ENCODE peak calls at places on chromosomes 12 and 14, in ten cellular contexts. One of them, this sample, is unnamed.

GRCh38 chr12:131390408-131391100 is 320.3 kb upstream of the SFSWAP start:
- DNase-seq in RWPE1: peak
- DNase-seq in GM12864: no peak
- DNase-seq in colonic mucosa: no peak
- DNase-seq in upper lobe of left lung: no peak
- DNase-seq in heart right ventricle: no peak
- DNase-seq in astrocyte of the spinal cord: no peak
- DNase-seq in HFF-Myc: no peak
- DNase-seq in body of pancreas: no peak
- DNase-seq in astrocyte: no peak
- DNase-seq in this sample: no peak

GRCh38 chr14:65230287-65230728 is 128.0 kb upstream of the MAX start:
- DNase-seq in upper lobe of left lung: peak
- DNase-seq in heart right ventricle: peak
- DNase-seq in RWPE1: no peak
- DNase-seq in body of pancreas: peak
- DNase-seq in GM12864: no peak
- DNase-seq in astrocyte: no peak
- DNase-seq in HFF-Myc: no peak
- DNase-seq in astrocyte of the spinal cord: no peak
- DNase-seq in colonic mucosa: no peak
- DNase-seq in this sample: no peak

GRCh38 chr12:106195638-106196037 is 52.2 kb downstream of the CKAP4 start:
- DNase-seq in astrocyte of the spinal cord: peak
- DNase-seq in GM12864: no peak
- DNase-seq in colonic mucosa: peak
- DNase-seq in heart right ventricle: peak
- DNase-seq in astrocyte: peak
- DNase-seq in body of pancreas: peak
- DNase-seq in upper lobe of left lung: peak
- DNase-seq in HFF-Myc: no peak
- DNase-seq in RWPE1: no peak
- DNase-seq in this sample: no peak

GRCh38 chr12:13342971-13343370 is 146.4 kb downstream of the EMP1 start:
- DNase-seq in astrocyte of the spinal cord: peak
- DNase-seq in heart right ventricle: no peak
- DNase-seq in upper lobe of left lung: no peak
- DNase-seq in HFF-Myc: no peak
- DNase-seq in RWPE1: no peak
- DNase-seq in GM12864: no peak
- DNase-seq in astrocyte: peak
- DNase-seq in body of pancreas: no peak
- DNase-seq in colonic mucosa: no peak
- DNase-seq in this sample: no peak

GRCh38 chr12:126159139-126159538 is 1093.9 kb downstream of the AACS start:
- DNase-seq in GM12864: no peak
- DNase-seq in HFF-Myc: no peak
- DNase-seq in upper lobe of left lung: no peak
- DNase-seq in astrocyte of the spinal cord: no peak
- DNase-seq in heart right ventricle: no peak
- DNase-seq in body of pancreas: no peak
- DNase-seq in RWPE1: no peak
- DNase-seq in colonic mucosa: no peak
- DNase-seq in astrocyte: no peak
- DNase-seq in this sample: no peak

GRCh38 chr12:8052679-8053078 is 13.5 kb downstream of the C3AR1 start:
- DNase-seq in astrocyte of the spinal cord: no peak
- DNase-seq in heart right ventricle: no peak
- DNase-seq in upper lobe of left lung: peak
- DNase-seq in GM12864: no peak
- DNase-seq in RWPE1: no peak
- DNase-seq in colonic mucosa: no peak
- DNase-seq in HFF-Myc: no peak
- DNase-seq in astrocyte: no peak
- DNase-seq in body of pancreas: no peak
- DNase-seq in this sample: no peak

GRCh38 chr12:91413591-91413990 is 231.0 kb upstream of the DCN start:
- DNase-seq in colonic mucosa: peak
- DNase-seq in heart right ventricle: no peak
- DNase-seq in RWPE1: peak
- DNase-seq in astrocyte of the spinal cord: peak
- DNase-seq in upper lobe of left lung: peak
- DNase-seq in HFF-Myc: peak
- DNase-seq in astrocyte: peak
- DNase-seq in body of pancreas: no peak
- DNase-seq in GM12864: no peak
- DNase-seq in this sample: no peak

GRCh38 chr14:77738559-77739250 is 22.3 kb downstream of the SNW1 start:
- DNase-seq in body of pancreas: peak
- DNase-seq in astrocyte of the spinal cord: peak
- DNase-seq in heart right ventricle: peak
- DNase-seq in upper lobe of left lung: no peak
- DNase-seq in GM12864: no peak
- DNase-seq in HFF-Myc: no peak
- DNase-seq in colonic mucosa: no peak
- DNase-seq in astrocyte: peak
- DNase-seq in RWPE1: no peak
- DNase-seq in this sample: no peak

GRCh38 chr14:65243766-65244442 is 141.6 kb upstream of the MAX start:
- DNase-seq in HFF-Myc: no peak
- DNase-seq in RWPE1: no peak
- DNase-seq in body of pancreas: no peak
- DNase-seq in astrocyte: no peak
- DNase-seq in heart right ventricle: no peak
- DNase-seq in astrocyte of the spinal cord: no peak
- DNase-seq in colonic mucosa: no peak
- DNase-seq in upper lobe of left lung: no peak
- DNase-seq in GM12864: no peak
- DNase-seq in this sample: no peak

GRCh38 chr12:72267974-72268373 is 4.2 kb upstream of the TRHDE start:
- DNase-seq in upper lobe of left lung: no peak
- DNase-seq in colonic mucosa: no peak
- DNase-seq in body of pancreas: no peak
- DNase-seq in astrocyte: no peak
- DNase-seq in GM12864: no peak
- DNase-seq in RWPE1: no peak
- DNase-seq in HFF-Myc: no peak
- DNase-seq in heart right ventricle: no peak
- DNase-seq in astrocyte of the spinal cord: peak
- DNase-seq in this sample: no peak
- TF ChIP-seq CTCF in upper lobe of left lung: no peak
- TF ChIP-seq CTCF in colonic mucosa: no peak
- TF ChIP-seq CTCF in body of pancreas: peak
- TF ChIP-seq CTCF in astrocyte: peak
- TF ChIP-seq CTCF in GM12864: peak
- TF ChIP-seq CTCF in RWPE1: no peak
- TF ChIP-seq CTCF in HFF-Myc: peak
- TF ChIP-seq CTCF in heart right ventricle: no peak
- TF ChIP-seq CTCF in astrocyte of the spinal cord: peak
- TF ChIP-seq CTCF in this sample: no peak

DNA sequence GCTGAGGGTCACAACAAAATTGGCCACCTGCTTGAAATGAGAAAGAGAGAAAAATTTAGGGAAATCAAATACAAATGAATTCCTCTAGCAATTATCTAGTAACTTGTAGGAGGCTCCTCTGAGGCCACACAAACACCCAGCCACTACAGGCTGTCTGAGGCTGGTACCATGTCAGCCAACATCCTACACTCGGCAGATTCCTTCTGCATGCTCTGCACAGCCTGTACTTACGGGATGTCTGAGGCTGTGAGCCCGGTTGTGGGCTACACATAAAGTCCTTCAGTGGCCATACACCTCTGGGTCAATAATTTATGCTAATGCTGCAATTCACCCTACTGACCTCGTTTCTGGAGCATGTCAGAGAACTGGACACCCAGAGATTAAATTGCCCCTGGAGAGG is 28.8 kb downstream of the WSCD2 start:
- DNase-seq in GM12864: no peak
- DNase-seq in HFF-Myc: no peak
- DNase-seq in colonic mucosa: no peak
- DNase-seq in astrocyte: no peak
- DNase-seq in upper lobe of left lung: no peak
- DNase-seq in RWPE1: no peak
- DNase-seq in heart right ventricle: no peak
- DNase-seq in body of pancreas: no peak
- DNase-seq in astrocyte of the spinal cord: no peak
- DNase-seq in this sample: no peak
- TF ChIP-seq CTCF in GM12864: no peak
- TF ChIP-seq CTCF in HFF-Myc: no peak
- TF ChIP-seq CTCF in colonic mucosa: no peak
- TF ChIP-seq CTCF in astrocyte: no peak
- TF ChIP-seq CTCF in upper lobe of left lung: no peak
- TF ChIP-seq CTCF in RWPE1: no peak
- TF ChIP-seq CTCF in heart right ventricle: no peak
- TF ChIP-seq CTCF in body of pancreas: no peak
- TF ChIP-seq CTCF in astrocyte of the spinal cord: no peak
- TF ChIP-seq CTCF in this sample: no peak

DNA sequence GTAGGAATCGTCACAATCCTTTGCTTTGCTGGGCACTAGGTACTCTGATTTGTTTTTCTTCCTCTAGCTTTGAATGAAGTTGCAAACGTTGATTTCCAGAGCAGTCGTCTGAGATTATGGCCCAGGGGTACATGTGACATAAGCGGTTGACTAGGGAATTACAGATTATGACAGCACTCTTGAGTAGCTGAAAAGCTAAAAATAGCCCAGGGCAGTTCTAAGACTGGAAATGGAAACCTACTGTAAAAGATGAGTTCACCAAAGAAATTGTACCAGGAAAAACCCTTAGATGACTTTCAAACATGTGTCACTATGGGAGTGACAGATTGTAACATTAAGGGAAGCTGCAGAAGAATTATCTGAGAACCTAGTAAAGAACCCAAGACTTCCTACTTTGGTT is 108.5 kb downstream of the ANO6 start:
- DNase-seq in GM12864: no peak
- DNase-seq in heart right ventricle: no peak
- DNase-seq in body of pancreas: no peak
- DNase-seq in RWPE1: no peak
- DNase-seq in astrocyte of the spinal cord: no peak
- DNase-seq in colonic mucosa: no peak
- DNase-seq in astrocyte: no peak
- DNase-seq in upper lobe of left lung: no peak
- DNase-seq in HFF-Myc: no peak
- DNase-seq in this sample: no peak
- TF ChIP-seq CTCF in GM12864: no peak
- TF ChIP-seq CTCF in heart right ventricle: no peak
- TF ChIP-seq CTCF in body of pancreas: no peak
- TF ChIP-seq CTCF in RWPE1: no peak
- TF ChIP-seq CTCF in astrocyte of the spinal cord: no peak
- TF ChIP-seq CTCF in colonic mucosa: no peak
- TF ChIP-seq CTCF in astrocyte: no peak
- TF ChIP-seq CTCF in upper lobe of left lung: no peak
- TF ChIP-seq CTCF in HFF-Myc: no peak
- TF ChIP-seq CTCF in this sample: no peak

GRCh38 chr12:56261503-56262230 is 3.5 kb upstream of the ANKRD52 start:
- DNase-seq in astrocyte: peak
- DNase-seq in GM12864: no peak
- DNase-seq in colonic mucosa: no peak
- DNase-seq in astrocyte of the spinal cord: peak
- DNase-seq in body of pancreas: no peak
- DNase-seq in HFF-Myc: peak
- DNase-seq in heart right ventricle: no peak
- DNase-seq in RWPE1: peak
- DNase-seq in upper lobe of left lung: no peak
- DNase-seq in this sample: no peak

GRCh38 chr12:56267443-56268071 is 815 bp downstream of the COQ10A start:
- DNase-seq in body of pancreas: peak
- DNase-seq in astrocyte: no peak
- DNase-seq in upper lobe of left lung: peak
- DNase-seq in GM12864: no peak
- DNase-seq in colonic mucosa: peak
- DNase-seq in astrocyte of the spinal cord: no peak
- DNase-seq in RWPE1: no peak
- DNase-seq in HFF-Myc: no peak
- DNase-seq in heart right ventricle: peak
- DNase-seq in this sample: no peak

GRCh38 chr12:56260921-56261320 is 2.7 kb upstream of the ANKRD52 start:
- DNase-seq in body of pancreas: no peak
- DNase-seq in GM12864: no peak
- DNase-seq in astrocyte: no peak
- DNase-seq in heart right ventricle: no peak
- DNase-seq in HFF-Myc: no peak
- DNase-seq in RWPE1: no peak
- DNase-seq in colonic mucosa: no peak
- DNase-seq in upper lobe of left lung: no peak
- DNase-seq in astrocyte of the spinal cord: no peak
- DNase-seq in this sample: no peak

GRCh38 chr12:56271031-56271430 is 4.3 kb downstream of the COQ10A start:
- DNase-seq in astrocyte: no peak
- DNase-seq in colonic mucosa: no peak
- DNase-seq in RWPE1: no peak
- DNase-seq in heart right ventricle: peak
- DNase-seq in HFF-Myc: no peak
- DNase-seq in GM12864: no peak
- DNase-seq in body of pancreas: no peak
- DNase-seq in astrocyte of the spinal cord: peak
- DNase-seq in upper lobe of left lung: no peak
- DNase-seq in this sample: no peak

DNA sequence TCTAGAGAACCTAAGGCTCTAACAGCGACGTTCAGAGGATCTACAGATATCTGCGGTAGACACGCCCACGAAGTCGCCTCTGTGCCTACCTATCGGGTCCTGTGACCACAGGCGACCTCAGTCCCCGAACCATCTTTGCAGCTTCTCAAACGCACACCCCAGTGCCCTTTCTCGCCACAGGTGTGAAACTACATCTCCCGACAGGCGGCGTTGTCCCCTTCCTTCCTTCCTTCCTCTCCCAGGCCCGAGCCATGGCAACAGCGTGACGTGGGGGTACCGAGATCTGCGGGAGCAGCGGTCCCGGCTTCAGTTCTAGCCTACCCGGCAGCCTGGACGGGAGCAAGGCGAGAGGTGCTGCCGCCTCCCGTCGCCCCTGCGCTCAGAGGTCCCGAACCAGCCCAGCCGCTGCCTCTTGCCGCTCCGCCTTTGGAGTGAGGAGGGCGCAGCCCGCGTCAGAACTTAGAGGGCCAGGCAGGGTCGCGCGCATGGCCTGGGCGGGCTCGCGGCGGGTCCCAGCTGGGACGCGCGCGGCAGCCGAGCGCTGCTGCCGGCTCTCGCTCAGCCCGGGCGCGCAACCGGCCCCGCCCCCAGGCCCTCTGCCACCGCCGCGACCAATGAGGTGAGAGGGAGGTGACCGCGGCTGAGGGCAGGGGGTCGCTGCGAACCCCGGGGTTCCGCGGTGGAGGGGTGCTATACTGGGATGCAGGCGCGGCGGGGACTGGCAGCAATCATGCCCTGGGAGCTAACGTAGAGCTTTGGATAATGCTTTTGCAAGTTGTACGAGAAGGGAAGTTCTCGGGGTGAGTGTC is at the start of gene COQ10A:
- DNase-seq in colonic mucosa: peak
- DNase-seq in heart right ventricle: peak
- DNase-seq in body of pancreas: peak
- DNase-seq in GM12864: peak
- DNase-seq in astrocyte: peak
- DNase-seq in RWPE1: peak
- DNase-seq in upper lobe of left lung: peak
- DNase-seq in astrocyte of the spinal cord: peak
- DNase-seq in HFF-Myc: peak
- DNase-seq in this sample: peak
- TF ChIP-seq CTCF in colonic mucosa: peak
- TF ChIP-seq CTCF in heart right ventricle: peak
- TF ChIP-seq CTCF in body of pancreas: peak
- TF ChIP-seq CTCF in GM12864: peak
- TF ChIP-seq CTCF in astrocyte: peak
- TF ChIP-seq CTCF in RWPE1: peak
- TF ChIP-seq CTCF in upper lobe of left lung: peak
- TF ChIP-seq CTCF in astrocyte of the spinal cord: peak
- TF ChIP-seq CTCF in HFF-Myc: peak
- TF ChIP-seq CTCF in this sample: peak

GRCh38 chr12:118850244-118850825 is 131.0 kb upstream of the SRRM4 start:
- DNase-seq in GM12864: peak
- DNase-seq in heart right ventricle: no peak
- DNase-seq in astrocyte: no peak
- DNase-seq in upper lobe of left lung: no peak
- DNase-seq in RWPE1: no peak
- DNase-seq in body of pancreas: no peak
- DNase-seq in astrocyte of the spinal cord: no peak
- DNase-seq in HFF-Myc: no peak
- DNase-seq in colonic mucosa: no peak
- DNase-seq in this sample: no peak
- TF ChIP-seq CTCF in GM12864: peak
- TF ChIP-seq CTCF in heart right ventricle: peak
- TF ChIP-seq CTCF in astrocyte: peak
- TF ChIP-seq CTCF in upper lobe of left lung: no peak
- TF ChIP-seq CTCF in RWPE1: peak
- TF ChIP-seq CTCF in body of pancreas: peak
- TF ChIP-seq CTCF in astrocyte of the spinal cord: peak
- TF ChIP-seq CTCF in HFF-Myc: peak
- TF ChIP-seq CTCF in colonic mucosa: peak
- TF ChIP-seq CTCF in this sample: peak